ENCODE peak calls at places on chromosomes 6 and 20, in four cellular contexts. One of them, this sample, is unnamed.
A peak's percentile ranks its signal among the peaks of the same experiment; 100 is the strongest.

GRCh38 chr6:142902636-142903053 is 42.3 kb downstream of the HIVEP2 start:
- DNase-seq in GM12878: peak; percentile 67
- DNase-seq in K562: no peak
- DNase-seq in H1: no peak
- DNase-seq in this sample: peak; percentile 19

GRCh38 chr6:12383448-12383847 is 93.3 kb downstream of the EDN1 start:
- DNase-seq in GM12878: peak; percentile 72
- DNase-seq in K562: no peak
- DNase-seq in H1: no peak
- DNase-seq in this sample: no peak

GRCh38 chr20:43894531-43894930 is 20.1 kb upstream of the TOX2 start:
- DNase-seq in GM12878: no peak
- DNase-seq in K562: no peak
- DNase-seq in H1: no peak
- DNase-seq in this sample: no peak

GRCh38 chr6:139531148-139531547 is 156.7 kb upstream of the CITED2 start:
- DNase-seq in H1: no peak
- DNase-seq in GM12878: no peak
- DNase-seq in K562: peak; percentile 39
- DNase-seq in this sample: no peak

GRCh38 chr6:101663099-101663498 is 269.6 kb downstream of the GRIK2 start:
- DNase-seq in H1: no peak
- DNase-seq in K562: no peak
- DNase-seq in GM12878: no peak
- DNase-seq in this sample: no peak

GRCh38 chr6:20534906-20535305 is 649 bp downstream of the CDKAL1 start:
- DNase-seq in GM12878: no peak
- DNase-seq in H1: peak; percentile 33
- DNase-seq in K562: no peak
- DNase-seq in this sample: no peak

GRCh38 chr6:99979953-99980352 is 14.1 kb downstream of the MCHR2 start:
- DNase-seq in H1: no peak
- DNase-seq in K562: no peak
- DNase-seq in GM12878: no peak
- DNase-seq in this sample: no peak

GRCh38 chr6:43776115-43776798 is 6.2 kb downstream of the VEGFA start:
- DNase-seq in K562: no peak
- DNase-seq in H1: no peak
- DNase-seq in GM12878: peak; percentile 44
- DNase-seq in this sample: no peak

GRCh38 chr20:35311409-35311808 is 19.2 kb upstream of the FAM83C start:
- DNase-seq in H1: no peak
- DNase-seq in K562: no peak
- DNase-seq in GM12878: no peak
- DNase-seq in this sample: no peak

GRCh38 chr6:105991561-105992314 is 94.4 kb upstream of the PRDM1 start:
- DNase-seq in H1: peak; percentile 67
- DNase-seq in GM12878: no peak
- DNase-seq in K562: peak; percentile 19
- DNase-seq in this sample: peak; percentile 29

GRCh38 chr6:70673054-70673453 is 5.4 kb downstream of the SMAP1 start:
- DNase-seq in GM12878: no peak
- DNase-seq in H1: no peak
- DNase-seq in K562: no peak
- DNase-seq in this sample: no peak

GRCh38 chr6:70241031-70241430 is 61.9 kb downstream of the COL9A1 start:
- DNase-seq in H1: no peak
- DNase-seq in K562: no peak
- DNase-seq in GM12878: no peak
- DNase-seq in this sample: no peak

GRCh38 chr6:11961137-11961779 is 50.9 kb upstream of the HIVEP1 start:
- DNase-seq in H1: no peak
- DNase-seq in K562: no peak
- DNase-seq in GM12878: no peak
- DNase-seq in this sample: no peak

GRCh38 chr6:127192911-127193503 is 73.7 kb upstream of the RNF146 start:
- DNase-seq in K562: no peak
- DNase-seq in GM12878: no peak
- DNase-seq in H1: no peak
- DNase-seq in this sample: no peak

GRCh38 chr20:16350465-16350864 is 222.8 kb downstream of the KIF16B start:
- DNase-seq in GM12878: no peak
- DNase-seq in H1: no peak
- DNase-seq in K562: no peak
- DNase-seq in this sample: no peak

GRCh38 chr20:37230200-37230599 is 31.4 kb downstream of the GHRH start:
- DNase-seq in H1: no peak
- DNase-seq in GM12878: no peak
- DNase-seq in K562: no peak
- DNase-seq in this sample: no peak

GRCh38 chr6:119966484-119966883 is 616.9 kb upstream of the MAN1A1 start:
- DNase-seq in GM12878: no peak
- DNase-seq in K562: peak; percentile 16
- DNase-seq in H1: peak; percentile 83
- DNase-seq in this sample: no peak

GRCh38 chr20:3670511-3670910 is 7.3 kb upstream of the GFRA4 start:
- DNase-seq in H1: no peak
- DNase-seq in GM12878: no peak
- DNase-seq in K562: no peak
- DNase-seq in this sample: peak; percentile 57

GRCh38 chr20:44646023-44646640 is 5.4 kb downstream of the ADA start:
- DNase-seq in GM12878: peak; percentile 90
- DNase-seq in H1: no peak
- DNase-seq in K562: peak; percentile 6
- DNase-seq in this sample: no peak

GRCh38 chr6:6771964-6772363 is 183.4 kb downstream of the LY86 start:
- DNase-seq in GM12878: no peak
- DNase-seq in K562: no peak
- DNase-seq in H1: no peak
- DNase-seq in this sample: no peak

GRCh38 chr20:49287555-49288249 is 9.8 kb upstream of the ZNFX1 start:
- DNase-seq in H1: no peak
- DNase-seq in K562: no peak
- DNase-seq in GM12878: no peak
- DNase-seq in this sample: no peak

GRCh38 chr6:91575032-91575431 is 988.2 kb upstream of the MAP3K7 start:
- DNase-seq in GM12878: peak; percentile 17
- DNase-seq in H1: no peak
- DNase-seq in K562: no peak
- DNase-seq in this sample: no peak

GRCh38 chr6:20400476-20401402 is 940 bp upstream of the E2F3 start:
- DNase-seq in H1: no peak
- DNase-seq in K562: peak; percentile 79
- DNase-seq in GM12878: no peak
- DNase-seq in this sample: peak; percentile 63

GRCh38 chr6:104887350-104887749 is 27.6 kb upstream of the HACE1 start:
- DNase-seq in GM12878: no peak
- DNase-seq in K562: no peak
- DNase-seq in H1: no peak
- DNase-seq in this sample: no peak

GRCh38 chr6:13431861-13432465 is 55.4 kb downstream of the GFOD1 start:
- DNase-seq in H1: no peak
- DNase-seq in GM12878: peak; percentile 42
- DNase-seq in K562: no peak
- DNase-seq in this sample: no peak

GRCh38 chr6:128275030-128275429 is 245.4 kb downstream of the PTPRK start:
- DNase-seq in H1: no peak
- DNase-seq in K562: no peak
- DNase-seq in GM12878: no peak
- DNase-seq in this sample: no peak

DNA sequence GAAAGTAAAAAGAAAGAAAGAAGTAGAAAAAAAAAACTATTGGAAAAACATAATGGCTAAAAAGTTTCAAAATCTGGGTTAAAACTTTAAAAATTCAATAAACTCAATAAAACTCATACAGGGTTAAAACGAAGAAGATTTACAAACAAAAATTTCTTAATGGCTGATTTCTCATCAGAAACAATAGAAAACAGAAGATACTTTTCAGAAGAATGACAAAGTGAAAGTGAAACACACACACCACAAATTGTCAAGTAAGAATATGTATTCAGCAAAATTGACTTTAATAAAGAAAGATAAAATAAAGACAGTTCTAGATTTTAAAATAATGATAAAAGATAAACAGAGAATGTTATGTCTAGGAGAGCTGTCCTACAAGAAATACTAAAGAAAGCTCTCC is 618.9 kb upstream of the GJE1 start:
- DNase-seq in H1: no peak
- DNase-seq in K562: no peak
- DNase-seq in GM12878: no peak
- DNase-seq in this sample: no peak
- TF ChIP-seq NRF1 in H1: no peak
- TF ChIP-seq NRF1 in K562: no peak
- TF ChIP-seq NRF1 in GM12878: no peak
- TF ChIP-seq NRF1 in this sample: no peak

GRCh38 chr6:169847773-169848380 is 96.5 kb downstream of the ERMARD start:
- DNase-seq in GM12878: no peak
- DNase-seq in K562: no peak
- DNase-seq in H1: no peak
- DNase-seq in this sample: no peak
- TF ChIP-seq CHD2 in GM12878: no peak
- TF ChIP-seq CHD2 in K562: no peak
- TF ChIP-seq CHD2 in H1: no peak
- TF ChIP-seq CHD2 in this sample: no peak

DNA sequence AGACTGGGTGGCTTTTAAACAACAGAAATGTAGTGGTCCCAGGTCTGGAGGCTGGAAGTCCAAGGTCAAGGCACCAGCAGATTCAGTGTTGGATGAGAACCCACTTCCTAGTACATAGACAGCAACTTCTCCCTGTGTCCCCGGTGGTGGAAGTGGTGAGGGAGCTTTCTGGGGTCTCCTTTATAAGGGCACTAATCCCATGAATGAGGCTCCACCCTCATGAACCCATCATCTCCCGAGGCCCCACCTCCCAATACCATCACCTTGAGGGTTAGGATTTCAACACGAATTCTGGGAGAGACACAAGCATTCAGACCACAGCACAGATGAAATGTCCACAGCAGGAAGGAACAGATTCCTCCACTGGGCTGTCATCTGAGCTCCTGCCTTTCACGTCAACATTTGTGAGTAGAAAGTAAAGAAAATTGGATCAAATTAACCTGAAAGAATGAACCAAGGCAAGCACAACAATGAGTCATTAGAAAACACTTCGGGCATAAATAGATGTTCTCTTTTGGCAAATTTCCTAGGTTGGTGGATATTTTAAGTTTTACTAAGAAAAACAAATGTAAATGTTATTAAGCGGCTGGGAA is 130.7 kb downstream of the RNASET2 start:
- DNase-seq in GM12878: no peak
- DNase-seq in K562: no peak
- DNase-seq in H1: no peak
- DNase-seq in this sample: no peak
- TF ChIP-seq GABPA in GM12878: no peak
- TF ChIP-seq GABPA in K562: no peak
- TF ChIP-seq GABPA in H1: no peak
- TF ChIP-seq GABPA in this sample: no peak

GRCh38 chr6:122258843-122259242 is 140.6 kb upstream of the HSF2 start:
- DNase-seq in K562: no peak
- DNase-seq in H1: no peak
- DNase-seq in GM12878: no peak
- DNase-seq in this sample: no peak
- TF ChIP-seq NRF1 in K562: no peak
- TF ChIP-seq NRF1 in H1: no peak
- TF ChIP-seq NRF1 in GM12878: no peak
- TF ChIP-seq NRF1 in this sample: no peak

GRCh38 chr20:41774291-41774690 is 156.1 kb upstream of the CHD6 start:
- DNase-seq in H1: no peak
- DNase-seq in GM12878: no peak
- DNase-seq in K562: no peak
- DNase-seq in this sample: no peak

GRCh38 chr20:41770427-41770826 is 152.2 kb upstream of the CHD6 start:
- DNase-seq in H1: no peak
- DNase-seq in GM12878: no peak
- DNase-seq in K562: no peak
- DNase-seq in this sample: no peak

GRCh38 chr20:41769650-41770049 is 151.5 kb upstream of the CHD6 start:
- DNase-seq in H1: peak; percentile 52
- DNase-seq in GM12878: no peak
- DNase-seq in K562: no peak
- DNase-seq in this sample: no peak
- TF ChIP-seq CHD2 in H1: no peak
- TF ChIP-seq CHD2 in GM12878: no peak
- TF ChIP-seq CHD2 in K562: no peak
- TF ChIP-seq CHD2 in this sample: no peak

DNA sequence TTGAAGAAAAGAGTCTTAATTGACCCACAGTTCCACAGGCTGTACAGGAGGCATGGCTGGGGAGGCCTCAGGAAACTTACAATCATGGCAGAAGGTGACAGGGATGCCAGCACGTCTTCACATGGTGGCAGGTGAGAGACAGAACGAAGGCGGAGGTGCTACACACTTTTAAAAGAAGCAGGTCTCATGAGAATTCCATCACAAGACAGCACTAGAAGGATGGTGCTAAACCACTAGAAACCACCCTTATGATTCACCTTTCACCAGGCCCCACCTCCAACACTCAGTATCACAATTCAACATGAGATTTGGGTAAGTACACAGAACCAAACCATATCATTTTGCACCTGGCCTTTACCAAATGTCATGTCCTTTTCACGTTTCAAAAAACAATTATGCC is 20.9 kb downstream of the TAGAP start:
- DNase-seq in K562: no peak
- DNase-seq in GM12878: no peak
- DNase-seq in H1: no peak
- DNase-seq in this sample: no peak
- TF ChIP-seq GABPA in K562: no peak
- TF ChIP-seq GABPA in GM12878: no peak
- TF ChIP-seq GABPA in H1: no peak
- TF ChIP-seq GABPA in this sample: no peak

GRCh38 chr20:25249198-25249931 is 1.5 kb downstream of the PYGB start:
- DNase-seq in H1: no peak
- DNase-seq in K562: no peak
- DNase-seq in GM12878: no peak
- DNase-seq in this sample: peak; percentile 28
- TF ChIP-seq NRF1 in H1: no peak
- TF ChIP-seq NRF1 in K562: no peak
- TF ChIP-seq NRF1 in GM12878: no peak
- TF ChIP-seq NRF1 in this sample: no peak

DNA sequence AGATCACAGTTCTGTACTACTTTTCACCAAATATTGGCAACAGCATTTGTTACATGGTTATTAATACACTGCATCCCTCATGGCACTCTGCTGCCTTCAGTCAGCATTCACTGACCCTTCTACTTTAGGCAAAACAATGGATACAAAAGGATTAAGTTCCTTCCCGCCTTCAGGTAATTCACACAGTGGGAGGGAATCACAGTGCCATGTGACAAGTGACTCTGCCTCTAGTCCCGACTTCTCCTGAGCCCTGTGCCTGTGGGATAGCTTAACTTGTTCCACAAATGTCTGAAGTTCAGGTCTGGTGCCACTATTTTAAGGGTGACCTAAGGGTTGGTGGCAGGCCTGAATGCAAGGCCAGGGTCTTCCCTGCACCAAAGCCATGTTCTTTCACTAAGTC is 66.1 kb downstream of the AFDN start:
- DNase-seq in GM12878: no peak
- DNase-seq in H1: no peak
- DNase-seq in K562: no peak
- DNase-seq in this sample: no peak
- TF ChIP-seq CHD2 in GM12878: no peak
- TF ChIP-seq CHD2 in H1: no peak
- TF ChIP-seq CHD2 in K562: no peak
- TF ChIP-seq CHD2 in this sample: no peak

GRCh38 chr6:163710552-163710951 is 296.0 kb downstream of the QKI start:
- DNase-seq in GM12878: no peak
- DNase-seq in K562: no peak
- DNase-seq in H1: no peak
- DNase-seq in this sample: no peak
- TF ChIP-seq GABPA in GM12878: no peak
- TF ChIP-seq GABPA in K562: no peak
- TF ChIP-seq GABPA in H1: no peak
- TF ChIP-seq GABPA in this sample: no peak